ENCODE peak calls at places on chromosomes 13 and 19, in six cellular contexts. T is HL-60; U is B cell; P is iris pigment epithelial cell; Y is GM04503; Q is activated CD4-positive, alpha-beta T cell treated with anti-CD3 and anti-CD28 coated beads, Interleukin-2, amount 50 U/mL, for 1 hour. Z is an unnamed sample.

GRCh38 chr13:99655351-99656091 is 154.2 kb downstream of the TM9SF2 start:
- DNase-seq in T (no peak), U (no peak), P (peak), Y (no peak), Q (no peak), Z (no peak)

GRCh38 chr13:24192811-24193162 is 32.3 kb downstream of the SPATA13 start:
- DNase-seq in T (no peak), U (no peak), P (no peak), Y (no peak), Q (no peak), Z (no peak)

GRCh38 chr13:79516590-79516989 is 35.6 kb downstream of the NDFIP2 start:
- DNase-seq in T (no peak), U (no peak), P (no peak), Y (no peak), Q (no peak), Z (no peak)

GRCh38 chr13:110507678-110508381 is 53.7 kb downstream of the RAB20 start:
- DNase-seq in T (no peak), U (no peak), P (no peak), Y (no peak), Q (no peak), Z (no peak)

GRCh38 chr13:44347301-44347700 is 26.3 kb upstream of the SERP2 start:
- DNase-seq in T (no peak), U (no peak), P (no peak), Y (no peak), Q (no peak), Z (no peak)

GRCh38 chr13:28375250-28375930 is 119.5 kb downstream of the FLT1 start:
- DNase-seq in T (no peak), U (no peak), P (no peak), Y (no peak), Q (no peak), Z (no peak)

GRCh38 chr19:5498817-5499535 is 43.8 kb downstream of the ZNRF4 start:
- DNase-seq in T (no peak), U (no peak), P (no peak), Y (no peak), Q (no peak), Z (no peak)

GRCh38 chr13:109955598-109955997 is 169.2 kb upstream of the IRS2 start:
- DNase-seq in T (no peak), U (no peak), P (peak), Y (peak), Q (no peak), Z (no peak)

GRCh38 chr13:96822900-96823299 is 171.4 kb downstream of the OXGR1 start:
- DNase-seq in T (no peak), U (no peak), P (peak), Y (no peak), Q (no peak), Z (no peak)

GRCh38 chr19:43452517-43453045 is 12.8 kb downstream of the LYPD3 start:
- DNase-seq in T (no peak), U (no peak), P (no peak), Y (no peak), Q (no peak), Z (no peak)

GRCh38 chr13:75581874-75582640 is 32.5 kb downstream of the UCHL3 start:
- DNase-seq in T (no peak), U (no peak), P (peak), Y (no peak), Q (no peak), Z (no peak)

GRCh38 chr19:17671906-17672305 is 16.2 kb downstream of the UNC13A start:
- DNase-seq in T (no peak), U (no peak), P (peak), Y (no peak), Q (no peak), Z (no peak)

GRCh38 chr13:29703421-29703820 is 107.9 kb upstream of the SLC7A1 start:
- DNase-seq in T (no peak), U (no peak), P (peak), Y (no peak), Q (no peak), Z (no peak)

GRCh38 chr19:46716013-46716671 is 772 bp downstream of the PRKD2 start:
- DNase-seq in T (no peak), U (no peak), P (no peak), Y (no peak), Q (no peak), Z (no peak)

GRCh38 chr13:22220186-22221160 is 549.6 kb downstream of the FGF9 start:
- DNase-seq in T (no peak), U (no peak), P (no peak), Y (peak), Q (no peak), Z (no peak)

GRCh38 chr19:18488838-18489626 is 32.8 kb downstream of the ELL start:
- DNase-seq in T (no peak), U (no peak), P (peak), Y (no peak), Q (no peak), Z (no peak)

GRCh38 chr19:45103200-45103624 is 10.2 kb downstream of the PPP1R37 start:
- DNase-seq in T (no peak), U (no peak), P (peak), Y (no peak), Q (peak), Z (no peak)

GRCh38 chr19:1503089-1503924 is 9.5 kb downstream of the ADAMTSL5 start:
- DNase-seq in T (peak), U (no peak), P (peak), Y (no peak), Q (peak), Z (peak)

GRCh38 chr13:70985371-70985770 is 877.1 kb upstream of the KLHL1 start:
- DNase-seq in T (no peak), U (no peak), P (no peak), Y (no peak), Q (no peak), Z (no peak)

GRCh38 chr13:56864451-56864850 is 276.3 kb upstream of the PRR20A start:
- DNase-seq in T (no peak), U (no peak), P (no peak), Y (no peak), Q (no peak), Z (no peak)

GRCh38 chr19:49196527-49197240 is 39.1 kb downstream of the TRPM4 start:
- DNase-seq in T (no peak), U (no peak), P (no peak), Y (no peak), Q (no peak), Z (no peak)

GRCh38 chr19:3293560-3293959 is 69.1 kb downstream of the CELF5 start:
- DNase-seq in T (no peak), U (no peak), P (no peak), Y (no peak), Q (no peak), Z (no peak)

GRCh38 chr19:47110521-47111080 is 3.0 kb downstream of the ZC3H4 start:
- DNase-seq in T (no peak), U (peak), P (no peak), Y (no peak), Q (peak), Z (no peak)